ENCODE peak calls at places on chromosome 21, in four cellular contexts. K is naive thymus-derived CD8-positive, alpha-beta T cell; F is iPS-NIHi11; N is NCI-H510A. Q is an unnamed sample.

GRCh38 chr21:40178726-40179125 is 311.5 kb downstream of the PCP4 start:
- DNase-seq in K (no peak), F (no peak), N (no peak), Q (no peak)

GRCh38 chr21:37266515-37267221 is 466 bp downstream of the VPS26C start:
- DNase-seq in K (no peak), F (peak), N (peak), Q (no peak)

GRCh38 chr21:26453258-26453657 is 119.8 kb downstream of the CYYR1 start:
- DNase-seq in K (no peak), F (no peak), N (no peak), Q (no peak)

GRCh38 chr21:14074177-14074576 is 136.6 kb downstream of the LIPI start:
- DNase-seq in K (no peak), F (no peak), N (no peak), Q (no peak)

GRCh38 chr21:42581676-42582371 is 68.2 kb downstream of the SLC37A1 start:
- DNase-seq in K (no peak), F (no peak), N (no peak), Q (no peak)

GRCh38 chr21:33211305-33211704 is 18.4 kb upstream of the IFNAR2 start:
- DNase-seq in K (no peak), F (no peak), N (no peak), Q (no peak)

GRCh38 chr21:30194701-30195299 is 21.1 kb downstream of the CLDN8 start:
- DNase-seq in K (no peak), F (peak), N (no peak), Q (no peak)

GRCh38 chr21:35321322-35322200 is 272.5 kb upstream of the RUNX1 start:
- DNase-seq in K (no peak), F (no peak), N (no peak), Q (no peak)

GRCh38 chr21:31554511-31555022 is 104.9 kb upstream of the SOD1 start:
- DNase-seq in K (no peak), F (peak), N (no peak), Q (peak)

GRCh38 chr21:29149771-29150425 is 19.5 kb downstream of the MAP3K7CL start:
- DNase-seq in K (no peak), F (no peak), N (no peak), Q (no peak)

GRCh38 chr21:19853709-19854575 is 1144.3 kb upstream of the NCAM2 start:
- DNase-seq in K (no peak), F (peak), N (no peak), Q (no peak)

GRCh38 chr21:15849161-15849560 is 119.4 kb downstream of the USP25 start:
- DNase-seq in K (no peak), F (no peak), N (no peak), Q (no peak)

GRCh38 chr21:31885146-31885545 is 12.3 kb downstream of the HUNK start:
- DNase-seq in K (no peak), F (no peak), N (no peak), Q (no peak)

GRCh38 chr21:39094847-39095525 is 88.3 kb downstream of the PSMG1 start:
- DNase-seq in K (no peak), F (no peak), N (no peak), Q (no peak)

GRCh38 chr21:42616366-42617340 is 36.8 kb upstream of the PDE9A start:
- DNase-seq in K (peak), F (no peak), N (no peak), Q (peak)

GRCh38 chr21:45403825-45404725 is 890 bp upstream of the COL18A1 start:
- DNase-seq in K (no peak), F (peak), N (no peak), Q (no peak)

GRCh38 chr21:33026878-33027400 is 1.2 kb downstream of the OLIG2 start:
- DNase-seq in K (no peak), F (no peak), N (no peak), Q (no peak)

GRCh38 chr21:42820513-42821465 is 58.5 kb downstream of the WDR4 start:
- DNase-seq in K (no peak), F (no peak), N (peak), Q (no peak)

GRCh38 chr21:41319273-41319672 is 2.7 kb downstream of the FAM3B start:
- DNase-seq in K (no peak), F (no peak), N (no peak), Q (no peak)

Q was measured in activated effector memory CD4-positive, alpha-beta T cell treated with Interleukin-2 at 50 U/mL for 16 hours.